ENCODE peak calls at places on chromosomes 1 and 21, in six cellular contexts. S is H1, T is HCT116, R is K562, Z is endothelial cell of umbilical vein, B is GM23338. V is an unnamed sample.

GRCh38 chr1:223811634-223812101 is 34.1 kb downstream of the TP53BP2 start:
- DNase-seq in B (peak), T (peak), S (no peak), R (no peak), Z (peak), V (no peak)

GRCh38 chr21:31656199-31657095 is 3.0 kb upstream of the SOD1 start:
- DNase-seq in Z (no peak), T (no peak), B (no peak), R (no peak), S (no peak), V (no peak)

GRCh38 chr1:219298581-219299148 is 125.0 kb downstream of the LYPLAL1 start:
- DNase-seq in Z (peak), S (no peak), T (no peak), B (no peak), R (no peak), V (no peak)

GRCh38 chr1:5770981-5771765 is 221.1 kb downstream of the NPHP4 start:
- DNase-seq in S (no peak), B (no peak), Z (no peak), R (no peak), T (no peak), V (no peak)

GRCh38 chr1:98824724-98825123 is 163.2 kb downstream of the SNX7 start:
- DNase-seq in R (no peak), Z (no peak), B (no peak), T (no peak), S (no peak), V (no peak)

GRCh38 chr21:31912501-31912900 is 39.7 kb downstream of the HUNK start:
- DNase-seq in R (no peak), B (no peak), S (no peak), Z (no peak), T (no peak), V (no peak)

GRCh38 chr1:109482796-109483638 is 688 bp upstream of the ATXN7L2 start:
- DNase-seq in S (peak), Z (peak), T (no peak), B (peak), R (peak), V (no peak)

GRCh38 chr1:77126309-77126708 is 92.9 kb downstream of the PIGK start:
- DNase-seq in T (peak), R (no peak), B (peak), Z (peak), S (no peak), V (peak)

GRCh38 chr1:175221548-175222175 is 29.1 kb upstream of the KIAA0040 start:
- DNase-seq in B (peak), R (no peak), Z (peak), S (peak), T (no peak), V (no peak)

GRCh38 chr21:34986561-34987533 is 62.3 kb downstream of the RUNX1 start:
- DNase-seq in T (peak), R (no peak), Z (no peak), S (no peak), B (peak), V (no peak)

GRCh38 chr1:7501259-7501560 is 269.9 kb upstream of the VAMP3 start:
- DNase-seq in R (no peak), Z (no peak), S (no peak), B (peak), T (no peak), V (no peak)

GRCh38 chr1:9295884-9296283 is 3.2 kb downstream of the SPSB1 start:
- DNase-seq in S (no peak), R (no peak), Z (no peak), T (no peak), B (no peak), V (no peak)

GRCh38 chr1:23514121-23514679 is 16.8 kb downstream of the E2F2 start:
- DNase-seq in S (no peak), R (peak), B (no peak), Z (no peak), T (no peak), V (no peak)

GRCh38 chr1:200034821-200035396 is 7.4 kb downstream of the NR5A2 start:
- DNase-seq in S (peak), R (no peak), B (peak), T (no peak), Z (peak), V (no peak)

GRCh38 chr21:38434913-38435533 is 63.3 kb downstream of the ERG start:
- DNase-seq in Z (peak), R (no peak), T (no peak), B (no peak), S (no peak), V (no peak)

GRCh38 chr1:231694081-231694443 is 67.5 kb downstream of the DISC1 start:
- DNase-seq in Z (no peak), B (no peak), T (no peak), R (no peak), S (no peak), V (no peak)

GRCh38 chr1:34871443-34872132 is 12.0 kb upstream of the SMIM12 start:
- DNase-seq in S (no peak), R (no peak), B (no peak), Z (no peak), T (no peak), V (no peak)

GRCh38 chr1:20739225-20739624 is 6.7 kb upstream of the SH2D5 start:
- DNase-seq in B (no peak), S (no peak), Z (no peak), R (no peak), T (no peak), V (no peak)

GRCh38 chr1:184376359-184376758 is 10.5 kb upstream of the C1orf21 start:
- DNase-seq in R (no peak), B (no peak), Z (no peak), S (no peak), T (no peak), V (no peak)

GRCh38 chr1:34763142-34763781 is 3.7 kb downstream of the GJB4 start:
- DNase-seq in Z (no peak), B (peak), S (no peak), R (no peak), T (peak), V (no peak)

GRCh38 chr1:226953175-226953800 is 13.2 kb downstream of the COQ8A start:
- DNase-seq in Z (no peak), R (no peak), T (no peak), B (no peak), S (no peak), V (no peak)

GRCh38 chr1:203448521-203449061 is 27.0 kb upstream of the PRELP start:
- DNase-seq in S (no peak), B (peak), Z (no peak), T (no peak), R (no peak), V (no peak)

DNA sequence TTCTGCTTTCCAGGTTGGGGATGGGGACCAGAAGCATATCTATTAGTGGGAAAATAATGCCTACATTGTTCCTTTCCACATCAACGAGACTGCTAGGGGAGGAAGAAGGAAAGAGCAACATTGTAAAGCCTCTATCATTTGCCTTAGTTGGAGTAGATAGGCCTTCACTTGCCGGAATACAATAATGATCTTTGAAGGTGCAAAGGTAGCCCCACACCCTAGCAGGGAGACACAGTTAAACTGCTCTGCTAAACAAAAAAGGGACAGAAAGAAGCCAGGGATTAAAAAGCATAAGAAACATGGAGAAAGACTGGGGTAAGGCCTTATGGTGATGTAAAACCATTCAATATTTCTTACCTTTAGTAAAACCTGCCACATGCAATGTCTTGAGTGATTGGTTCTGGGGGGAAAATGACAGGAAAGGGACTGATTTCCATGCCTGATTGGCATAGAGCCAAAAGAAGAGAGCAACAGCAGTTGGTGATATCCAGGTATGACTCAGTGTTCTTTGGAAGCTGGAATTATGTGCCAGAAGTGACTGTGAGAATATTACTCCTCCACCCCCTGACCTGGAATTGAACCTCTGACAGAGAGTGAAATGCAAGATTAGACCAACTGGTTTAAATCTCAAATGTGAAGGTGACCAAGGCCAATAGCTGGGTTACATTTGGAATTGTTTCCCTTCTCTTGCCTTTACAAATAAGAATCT is 8.1 kb downstream of the DNASE2B start:
- DNase-seq in S (no peak), T (peak), R (no peak), B (no peak), Z (peak), V (no peak)
- TF ChIP-seq POLR2AphosphoS5 in S (no peak), T (peak), R (no peak), B (no peak), Z (no peak), V (no peak)

GRCh38 chr1:116026626-116027025 is 50.3 kb downstream of the SLC22A15 start:
- DNase-seq in T (no peak), S (no peak), Z (no peak), B (no peak), R (no peak), V (no peak)
- TF ChIP-seq EZH2 in T (no peak), S (no peak), Z (no peak), B (no peak), R (no peak), V (no peak)

GRCh38 chr1:16139473-16139962 is 16.4 kb downstream of the EPHA2 start:
- DNase-seq in T (no peak), R (no peak), S (no peak), Z (peak), B (no peak), V (no peak)
- TF ChIP-seq POLR2AphosphoS5 in T (peak), R (no peak), S (no peak), Z (peak), B (no peak), V (no peak)

GRCh38 chr1:2003564-2004131 is at the start of gene CFAP74:
- DNase-seq in R (peak), S (peak), T (peak), B (peak), Z (no peak), V (no peak)
- TF ChIP-seq EZH2 in R (no peak), S (no peak), T (no peak), B (no peak), Z (peak), V (no peak)

DNA sequence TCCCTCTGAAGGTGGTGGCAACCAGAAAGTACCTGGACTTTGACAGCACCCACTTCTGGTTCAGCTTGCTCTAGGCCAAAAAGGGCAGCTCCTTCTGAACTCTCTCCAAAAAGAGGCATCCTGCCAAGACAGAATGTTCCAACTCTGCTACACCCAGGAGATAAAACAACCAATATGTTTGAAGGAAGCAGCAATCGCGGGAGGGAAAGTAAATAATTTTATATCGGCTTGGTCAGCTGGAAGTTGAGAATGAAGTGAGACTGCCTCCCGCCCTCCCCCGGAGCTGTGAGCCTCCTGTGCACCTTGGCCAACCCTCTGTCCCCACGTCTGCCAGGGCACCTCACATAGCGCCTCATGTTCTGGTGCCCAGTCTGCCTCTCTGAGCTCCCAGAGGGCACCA is 130.3 kb upstream of the ATP1A1 start:
- DNase-seq in S (no peak), B (no peak), T (no peak), Z (no peak), R (no peak), V (no peak)
- TF ChIP-seq POLR2AphosphoS5 in S (no peak), B (no peak), T (no peak), Z (no peak), R (no peak), V (no peak)

GRCh38 chr1:186680031-186681012 is at the start of gene PTGS2:
- DNase-seq in T (peak), S (peak), Z (peak), R (no peak), B (peak), V (peak)
- TF ChIP-seq EZH2 in T (no peak), S (no peak), Z (no peak), R (no peak), B (no peak), V (no peak)

GRCh38 chr1:147189514-147189913 is 17.2 kb upstream of the PRKAB2 start:
- DNase-seq in Z (no peak), B (no peak), T (no peak), S (no peak), R (no peak), V (no peak)
- TF ChIP-seq POLR2AphosphoS5 in Z (no peak), B (no peak), T (no peak), S (no peak), R (no peak), V (no peak)